ENCODE peak calls at places on chromosomes 3 and 15, in seven cellular contexts. B is breast epithelium, W is A549, P is body of pancreas, I is transverse colon, J is uterus, O is heart left ventricle. N is an unnamed sample.

GRCh38 chr15:101389362-101389761 is 94.3 kb upstream of the SNRPA1 start:
- DNase-seq in I (no peak), J (no peak), B (no peak), O (no peak), W (no peak), P (no peak), N (no peak)

GRCh38 chr3:104190681-104191080 is 1176.0 kb upstream of the ALCAM start:
- DNase-seq in B (no peak), J (no peak), P (no peak), O (no peak), W (no peak), I (no peak), N (no peak)

GRCh38 chr3:47877288-47877687 is 74.3 kb downstream of the DHX30 start:
- DNase-seq in J (no peak), P (no peak), I (no peak), B (no peak), O (no peak), W (no peak), N (no peak)

GRCh38 chr3:28104896-28105554 is 136.4 kb upstream of the CMC1 start:
- DNase-seq in J (no peak), O (no peak), I (no peak), W (no peak), B (no peak), P (no peak), N (no peak)

GRCh38 chr3:163490119-163490518 is 1588.2 kb downstream of the SI start:
- DNase-seq in P (peak), W (peak), J (no peak), B (no peak), I (peak), O (no peak), N (no peak)

GRCh38 chr15:79811406-79812405 is 85.1 kb downstream of the MTHFS start:
- DNase-seq in B (peak), I (peak), P (peak), W (no peak), O (peak), J (peak), N (peak)

GRCh38 chr3:119293761-119294401 is at the start of gene ARHGAP31:
- DNase-seq in O (peak), B (peak), P (peak), J (peak), I (peak), W (peak), N (peak)

GRCh38 chr3:110576962-110577361 is 494.7 kb upstream of the NECTIN3 start:
- DNase-seq in J (no peak), O (no peak), P (no peak), B (no peak), I (no peak), W (peak), N (peak)

GRCh38 chr3:28278918-28279317 is 37.5 kb downstream of the CMC1 start:
- DNase-seq in W (no peak), I (no peak), P (no peak), B (no peak), J (no peak), O (no peak), N (no peak)

GRCh38 chr3:133855772-133856171 is 39.9 kb downstream of the RAB6B start:
- DNase-seq in I (no peak), B (no peak), O (no peak), W (no peak), J (no peak), P (no peak), N (peak)

GRCh38 chr3:113575191-113575590 is 42.8 kb downstream of the SIDT1 start:
- DNase-seq in B (no peak), I (peak), P (no peak), O (no peak), J (no peak), W (peak), N (no peak)

GRCh38 chr15:69468241-69469121 is 15.9 kb downstream of the RPLP1 start:
- DNase-seq in O (no peak), J (no peak), P (peak), B (peak), W (no peak), I (peak), N (peak)

DNA sequence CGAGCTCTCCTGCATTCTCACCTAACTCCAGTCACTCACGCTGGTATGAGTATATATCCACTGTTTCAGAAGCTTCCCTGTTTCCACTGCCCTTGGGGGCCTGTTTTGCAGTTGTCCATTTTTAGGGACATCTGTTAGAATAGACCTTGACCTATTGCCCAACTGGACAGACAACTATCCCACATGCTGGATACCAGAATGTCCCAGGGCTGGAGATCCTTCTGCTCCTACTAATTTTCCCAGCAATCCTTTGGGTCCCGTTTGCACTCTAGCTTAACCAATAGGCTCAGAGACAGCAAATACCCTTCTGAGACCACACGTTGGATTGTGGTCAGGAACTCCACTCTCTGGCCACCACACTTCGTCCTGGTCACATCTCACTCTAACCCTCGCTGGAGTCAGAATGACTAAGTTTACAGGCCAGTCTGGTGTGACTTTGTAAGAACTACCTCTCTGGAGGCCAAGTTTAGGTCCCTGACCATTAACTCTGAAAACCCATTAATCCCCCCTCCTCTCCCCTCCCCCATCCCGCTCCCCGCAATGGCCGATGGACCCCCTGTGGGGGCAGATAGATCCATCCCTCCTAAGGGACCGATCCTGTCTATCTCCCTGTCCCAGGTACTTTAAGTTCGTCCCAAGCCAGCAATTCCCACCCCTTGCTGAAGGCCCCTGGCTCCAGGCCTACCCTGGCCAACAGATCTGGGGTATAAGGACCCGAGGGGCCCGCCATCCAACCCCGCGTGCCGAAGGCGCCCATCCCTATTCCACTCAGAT is 35.5 kb downstream of the HMCES start:
- DNase-seq in O (no peak), P (peak), I (peak), J (no peak), W (peak), B (no peak), N (no peak)
- TF ChIP-seq POLR2A in O (no peak), P (no peak), I (peak), J (no peak), W (no peak), B (no peak), N (no peak)

GRCh38 chr3:178518660-178519396 is 17.4 kb upstream of the KCNMB2 start:
- DNase-seq in W (no peak), B (no peak), P (no peak), I (no peak), O (no peak), J (no peak), N (no peak)
- TF ChIP-seq POLR2A in W (no peak), B (no peak), P (no peak), I (no peak), O (no peak), J (no peak), N (no peak)

DNA sequence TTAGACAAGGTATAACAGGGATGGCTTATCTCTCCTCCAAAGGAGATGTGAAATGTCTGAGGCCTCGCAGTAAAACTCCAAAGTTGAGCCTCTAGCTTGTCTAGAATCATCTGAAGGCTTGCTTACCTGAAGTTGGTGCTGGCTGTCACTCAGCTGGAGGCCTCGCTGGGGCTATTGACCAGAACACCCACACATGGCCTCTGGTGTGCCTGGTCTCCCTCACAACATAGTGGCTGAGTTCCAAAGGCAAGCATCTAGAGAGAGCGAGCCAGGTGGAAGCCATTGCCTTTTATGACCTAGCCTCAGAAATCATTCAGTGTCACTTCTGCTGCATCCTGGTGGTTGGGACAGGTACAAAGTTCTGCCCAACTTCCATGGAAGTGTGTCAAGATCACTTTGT is 17.4 kb upstream of the RNU6-1 start:
- DNase-seq in P (no peak), B (no peak), I (no peak), J (no peak), O (no peak), W (no peak), N (no peak)
- TF ChIP-seq POLR2A in P (no peak), B (no peak), I (no peak), J (no peak), O (no peak), W (no peak), N (no peak)

GRCh38 chr3:172751188-172751571 is 654 bp downstream of the ECT2 start:
- DNase-seq in W (peak), O (no peak), J (no peak), P (no peak), B (no peak), I (no peak), N (no peak)

GRCh38 chr3:172749201-172749965 is 1.1 kb upstream of the ECT2 start:
- DNase-seq in P (peak), W (peak), O (no peak), I (no peak), B (no peak), J (peak), N (no peak)

GRCh38 chr3:172750069-172750367 is 508 bp upstream of the ECT2 start:
- DNase-seq in P (no peak), B (no peak), J (no peak), W (no peak), I (no peak), O (no peak), N (no peak)

GRCh38 chr3:172752651-172753050 is 2.1 kb downstream of the ECT2 start:
- DNase-seq in W (no peak), O (no peak), B (no peak), I (no peak), P (no peak), J (no peak), N (no peak)

GRCh38 chr3:172750368-172751187 is at the start of gene ECT2:
- DNase-seq in O (peak), P (peak), B (peak), J (peak), I (peak), W (peak), N (peak)
- TF ChIP-seq POLR2A in O (no peak), P (no peak), B (no peak), J (peak), I (peak), W (peak), N (no peak)

N was measured in lower leg skin.